ENCODE peak calls at places on chromosomes 5 and 9, in six cellular contexts. C is retina, T is HS-5, D is MCF 10A, H is endodermal cell, B is T-helper 2 cell. N is an unnamed sample.

GRCh38 chr5:126645132-126645531 is 44.4 kb downstream of the PHAX start:
- DNase-seq in H (no peak), T (no peak), C (no peak), D (peak), B (no peak), N (no peak)

GRCh38 chr5:139651863-139652787 is 4.0 kb downstream of the CXXC5 start:
- DNase-seq in H (peak), B (peak), D (peak), T (peak), C (peak), N (peak)

GRCh38 chr9:10228082-10228481 is 384.7 kb downstream of the PTPRD start:
- DNase-seq in C (no peak), T (no peak), B (no peak), D (no peak), H (no peak), N (no peak)

GRCh38 chr9:137740311-137740710 is 121.5 kb downstream of the EHMT1 start:
- DNase-seq in C (no peak), B (no peak), D (no peak), H (peak), T (no peak), N (no peak)

GRCh38 chr9:36842560-36843530 is 191.2 kb downstream of the PAX5 start:
- DNase-seq in H (no peak), D (no peak), T (no peak), C (no peak), B (no peak), N (no peak)

GRCh38 chr5:50435131-50435530 is 6.0 kb downstream of the EMB start:
- DNase-seq in C (no peak), D (no peak), H (no peak), B (no peak), T (no peak), N (no peak)

GRCh38 chr9:34777667-34778066 is 67.7 kb upstream of the CCL21 start:
- DNase-seq in T (no peak), C (no peak), H (no peak), B (no peak), D (no peak), N (no peak)

GRCh38 chr5:67732921-67733320 is 482.6 kb upstream of the PIK3R1 start:
- DNase-seq in T (no peak), H (no peak), D (no peak), C (no peak), B (no peak), N (no peak)

GRCh38 chr9:22278426-22278825 is 168.2 kb upstream of the DMRTA1 start:
- DNase-seq in T (no peak), B (no peak), H (no peak), D (no peak), C (no peak), N (no peak)

GRCh38 chr5:142600611-142601360 is 85.1 kb downstream of the FGF1 start:
- DNase-seq in B (no peak), D (no peak), H (no peak), C (peak), T (no peak), N (peak)

GRCh38 chr9:131595771-131596743 is 50.7 kb downstream of the PRRT1B start:
- DNase-seq in H (no peak), T (no peak), B (no peak), C (no peak), D (no peak), N (no peak)

GRCh38 chr5:137209232-137209810 is 289.8 kb downstream of the SPOCK1 start:
- DNase-seq in T (no peak), H (no peak), B (no peak), D (no peak), C (no peak), N (peak)

GRCh38 chr5:150158170-150158949 is 2.7 kb upstream of the PDGFRB start:
- DNase-seq in B (no peak), T (no peak), C (no peak), H (no peak), D (no peak), N (no peak)

GRCh38 chr5:115840825-115841224 is 540 bp downstream of the ATG12 start:
- DNase-seq in C (no peak), T (no peak), H (peak), B (no peak), D (no peak), N (no peak)

GRCh38 chr5:159330131-159330530 is at the start of gene IL12B:
- DNase-seq in T (no peak), C (no peak), D (peak), H (no peak), B (no peak), N (no peak)

GRCh38 chr9:16769291-16769690 is 101.2 kb downstream of the BNC2 start:
- DNase-seq in D (no peak), T (no peak), B (no peak), H (no peak), C (no peak), N (no peak)

GRCh38 chr9:88578486-88579362 is 43.7 kb downstream of the NXNL2 start:
- DNase-seq in T (peak), D (peak), H (peak), B (peak), C (peak), N (peak)